ENCODE peak calls at places on chromosomes 5 and 9, in nine cellular contexts. R is AG08396; E is B cell; I is Right ventricle myocardium inferior; T is 8988T; L is hepatic stellate cell; Q is stimulated activated CD4-positive, alpha-beta T cell treated with anti-CD3 and anti-CD28 coated beads, Interleukin-15, amount 100 ng/mL, for 24 hours; K is endothelial cell; O is head of caudate nucleus. C is an unnamed sample.

GRCh38 chr5:157708866-157709265 is 22.4 kb upstream of the THG1L start:
- DNase-seq in R (no peak), E (no peak), I (no peak), T (no peak), L (no peak), Q (no peak), K (no peak), O (no peak), C (no peak)

GRCh38 chr5:107359033-107359915 is 311.5 kb downstream of the EFNA5 start:
- DNase-seq in R (no peak), E (no peak), I (no peak), T (no peak), L (no peak), Q (no peak), K (no peak), O (no peak), C (no peak)

GRCh38 chr9:113920872-113921271 is 44.8 kb downstream of the ZNF618 start:
- DNase-seq in R (no peak), E (no peak), I (no peak), T (no peak), L (no peak), Q (no peak), K (no peak), O (no peak), C (no peak)

GRCh38 chr5:102857090-102857818 is 102.1 kb downstream of the PAM start:
- DNase-seq in R (peak; percentile 18), E (no peak), I (no peak), T (no peak), L (no peak), Q (no peak), K (no peak), O (no peak), C (no peak)

GRCh38 chr9:88033303-88033702 is 59.0 kb upstream of the CDK20 start:
- DNase-seq in R (no peak), E (no peak), I (no peak), T (no peak), L (no peak), Q (no peak), K (no peak), O (no peak), C (no peak)

GRCh38 chr5:74468421-74468820 is 172.1 kb downstream of the ENC1 start:
- DNase-seq in R (no peak), E (no peak), I (no peak), T (no peak), L (no peak), Q (no peak), K (no peak), O (no peak), C (no peak)

GRCh38 chr9:133135193-133135745 is 14.2 kb upstream of the RALGDS start:
- DNase-seq in R (peak; percentile 82), E (no peak), I (no peak), T (peak; percentile 90), L (peak; percentile 65), Q (peak; percentile 78), K (no peak), O (no peak), C (no peak)

GRCh38 chr9:136859821-136860269 is 6.3 kb downstream of the EDF1 start:
- DNase-seq in R (no peak), E (peak; percentile 20), I (no peak), T (peak; percentile 15), L (no peak), Q (peak; percentile 5), K (no peak), O (no peak), C (no peak)

GRCh38 chr9:130331573-130331972 is 66.0 kb downstream of the HMCN2 start:
- DNase-seq in R (peak; percentile 88), E (no peak), I (peak; percentile 86), T (no peak), L (peak; percentile 79), Q (no peak), K (no peak), O (no peak), C (no peak)

GRCh38 chr5:109654455-109654854 is 35.3 kb upstream of the MAN2A1 start:
- DNase-seq in R (no peak), E (no peak), I (no peak), T (no peak), L (peak; percentile 3), Q (peak; percentile 40), K (no peak), O (no peak), C (no peak)

GRCh38 chr5:63127054-63127453 is 548.4 kb downstream of the LRRC70 start:
- DNase-seq in R (peak; percentile 18), E (no peak), I (no peak), T (no peak), L (peak; percentile 1), Q (no peak), K (no peak), O (no peak), C (no peak)

GRCh38 chr5:148910686-148911361 is 84.4 kb downstream of the ADRB2 start:
- DNase-seq in R (peak; percentile 26), E (no peak), I (peak; percentile 64), T (peak; percentile 25), L (peak; percentile 54), Q (no peak), K (no peak), O (no peak), C (no peak)